ENCODE peak calls at places on chromosomes 12 and 14, in four cellular contexts. Y is endothelial cell of umbilical vein, N is IMR-90, E is K562. Z is an unnamed sample.

GRCh38 chr12:53097207-53097563 is 282 bp upstream of the IGFBP6 start:
- DNase-seq in E (no peak), Y (peak), N (peak), Z (no peak)

GRCh38 chr12:6392499-6392898 is 8.5 kb downstream of the LTBR start:
- DNase-seq in N (no peak), Y (no peak), E (no peak), Z (no peak)

GRCh38 chr12:92786045-92786444 is 83.3 kb downstream of the PLEKHG7 start:
- DNase-seq in N (peak), E (no peak), Y (no peak), Z (no peak)

GRCh38 chr12:79887912-79888311 is 47.0 kb downstream of the PPP1R12A start:
- DNase-seq in E (no peak), Y (no peak), N (no peak), Z (no peak)

GRCh38 chr12:124757329-124757728 is 106.3 kb downstream of the SCARB1 start:
- DNase-seq in Y (no peak), N (no peak), E (no peak), Z (no peak)

GRCh38 chr14:92595267-92595666 is 81.7 kb downstream of the RIN3 start:
- DNase-seq in E (no peak), Y (no peak), N (no peak), Z (no peak)

GRCh38 chr12:105084251-105085250 is at the start of gene ALDH1L2:
- DNase-seq in E (peak), N (peak), Y (peak), Z (no peak)

GRCh38 chr14:23306412-23307145 is at the start of gene BCL2L2:
- DNase-seq in Y (peak), N (peak), E (peak), Z (no peak)

GRCh38 chr12:69330475-69331473 is 17.4 kb upstream of the LYZ start:
- DNase-seq in N (peak), Y (peak), E (peak), Z (no peak)

GRCh38 chr12:26748741-26749431 is 84.1 kb downstream of the ITPR2 start:
- DNase-seq in Y (peak), E (no peak), N (peak), Z (peak)

GRCh38 chr12:54701940-54702592 is 53.9 kb upstream of the DCD start:
- DNase-seq in N (peak), Y (peak), E (peak), Z (no peak)

GRCh38 chr12:12523229-12523628 is 39.4 kb downstream of the DUSP16 start:
- DNase-seq in N (no peak), E (no peak), Y (no peak), Z (no peak)

GRCh38 chr12:10214877-10215267 is 2.2 kb downstream of the GABARAPL1 start:
- DNase-seq in Y (no peak), N (no peak), E (peak), Z (no peak)

GRCh38 chr14:90760591-90761316 is 55.5 kb downstream of the TTC7B start:
- DNase-seq in E (peak), N (peak), Y (peak), Z (no peak)

GRCh38 chr12:68158427-68158826 is 1.1 kb downstream of the IFNG start:
- DNase-seq in N (no peak), Y (no peak), E (peak), Z (no peak)

GRCh38 chr14:92362781-92363235 is 39.8 kb downstream of the SLC24A4 start:
- DNase-seq in N (peak), Y (no peak), E (no peak), Z (no peak)

GRCh38 chr12:104219908-104220404 is 4.4 kb downstream of the TXNRD1 start:
- DNase-seq in Y (peak), N (peak), E (peak), Z (no peak)

GRCh38 chr14:76566439-76566838 is 190.5 kb downstream of the ESRRB start:
- DNase-seq in N (no peak), Y (no peak), E (no peak), Z (no peak)

GRCh38 chr12:56150563-56150962 is 1.8 kb upstream of the MYL6B start:
- DNase-seq in Y (peak), N (peak), E (no peak), Z (no peak)

GRCh38 chr12:22018860-22019259 is 27.2 kb upstream of the CMAS start:
- DNase-seq in N (peak), E (no peak), Y (peak), Z (no peak)

GRCh38 chr12:48197549-48197966 is 5.5 kb downstream of the OR10AD1 start:
- DNase-seq in Y (peak), E (peak), N (no peak), Z (peak)

GRCh38 chr14:22420598-22421186 is 168.3 kb downstream of the DAD1 start:
- DNase-seq in E (no peak), N (no peak), Y (no peak), Z (no peak)

DNA sequence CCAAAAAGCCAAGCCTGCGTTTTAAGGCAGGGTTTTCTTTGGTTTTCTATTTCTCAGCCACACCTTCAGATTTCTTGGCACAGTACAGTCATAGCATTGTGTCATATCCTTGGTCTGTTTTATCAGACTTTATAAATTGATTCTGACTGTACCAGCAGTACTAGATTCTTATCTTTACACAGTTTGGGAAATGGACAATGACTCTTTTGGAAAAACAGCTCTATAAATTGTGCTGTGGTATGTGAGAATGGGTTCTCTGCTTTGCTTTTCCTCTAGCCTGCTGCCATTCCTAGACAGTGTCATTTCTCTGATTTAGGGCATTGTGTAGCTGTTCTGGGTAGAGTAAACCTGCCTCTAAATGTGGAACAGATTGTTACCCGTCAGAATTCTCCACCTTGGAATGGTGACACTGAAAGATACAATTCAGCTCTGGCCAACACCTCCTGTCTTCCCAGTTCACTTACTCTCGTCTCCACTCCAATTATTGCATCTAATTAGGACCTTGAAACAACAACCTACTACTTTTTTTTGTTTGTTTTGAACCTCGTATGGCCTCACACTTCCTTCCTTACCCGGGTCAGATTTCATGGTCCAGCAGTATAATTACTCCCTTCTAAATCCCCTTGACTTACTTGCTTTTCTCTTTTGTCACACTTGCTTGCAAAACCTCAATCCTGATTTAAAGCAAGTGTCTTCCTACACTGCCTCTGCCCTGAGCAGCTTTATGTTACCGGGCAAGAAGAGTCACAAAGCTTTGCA is 226.3 kb downstream of the ERC1 start:
- DNase-seq in Y (peak), N (peak), E (no peak), Z (no peak)
- TF ChIP-seq FOS in Y (peak), N (peak), E (no peak), Z (no peak)

GRCh38 chr12:23140710-23141109 is 515.7 kb downstream of the ETNK1 start:
- DNase-seq in Y (peak), N (no peak), E (no peak), Z (no peak)
- TF ChIP-seq FOS in Y (no peak), N (no peak), E (no peak), Z (no peak)

GRCh38 chr12:33617218-33617617 is 177.6 kb upstream of the SYT10 start:
- DNase-seq in N (no peak), E (no peak), Y (no peak), Z (no peak)

GRCh38 chr12:33609910-33610309 is 170.3 kb upstream of the SYT10 start:
- DNase-seq in Y (no peak), N (no peak), E (no peak), Z (no peak)

GRCh38 chr12:33614630-33615029 is 175.0 kb upstream of the SYT10 start:
- DNase-seq in Y (no peak), N (no peak), E (no peak), Z (no peak)
- TF ChIP-seq FOS in Y (no peak), N (no peak), E (no peak), Z (no peak)

DNA sequence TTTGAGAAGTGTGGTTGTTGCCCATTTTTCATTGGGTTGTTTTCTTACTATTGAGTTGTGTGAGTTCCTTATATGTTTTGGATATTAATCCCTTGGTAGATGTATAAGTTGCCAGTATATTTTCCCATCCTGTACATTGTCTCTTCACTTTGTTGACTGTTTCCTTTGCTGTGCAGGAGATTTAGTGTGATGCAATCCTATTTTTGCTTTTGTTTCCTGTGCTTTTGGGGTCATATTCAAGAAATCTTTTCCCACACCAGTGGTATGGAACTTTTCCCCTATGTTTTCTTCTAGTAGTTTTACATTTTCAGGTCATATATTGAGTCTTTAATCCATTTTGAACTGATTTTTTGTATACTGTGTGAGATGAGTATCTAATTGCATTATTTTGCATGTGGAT is 92.8 kb downstream of the PTHLH start:
- DNase-seq in E (no peak), N (no peak), Y (no peak), Z (no peak)
- TF ChIP-seq FOS in E (no peak), N (no peak), Y (no peak), Z (no peak)

GRCh38 chr14:74593241-74593985 is 18.6 kb downstream of the LTBP2 start:
- DNase-seq in E (no peak), N (no peak), Y (peak), Z (no peak)
- TF ChIP-seq FOS in E (no peak), N (no peak), Y (no peak), Z (no peak)

GRCh38 chr12:57323402-57323801 is 72.4 kb upstream of the STAC3 start:
- DNase-seq in Y (no peak), N (no peak), E (no peak), Z (no peak)
- TF ChIP-seq FOS in Y (no peak), N (no peak), E (no peak), Z (no peak)

GRCh38 chr14:69049675-69050074 is 70.6 kb upstream of the ACTN1 start:
- DNase-seq in Y (peak), N (peak), E (no peak), Z (no peak)
- TF ChIP-seq FOS in Y (peak), N (no peak), E (no peak), Z (no peak)

GRCh38 chr12:51323966-51324895 is at the start of gene BIN2:
- DNase-seq in E (no peak), Y (no peak), N (no peak), Z (no peak)

GRCh38 chr12:51322452-51322851 is 1.5 kb downstream of the BIN2 start:
- DNase-seq in E (no peak), Y (no peak), N (no peak), Z (peak)

GRCh38 chr12:51321882-51322281 is 2.1 kb downstream of the BIN2 start:
- DNase-seq in N (no peak), Y (no peak), E (no peak), Z (no peak)

GRCh38 chr12:51324953-51325352 is 979 bp upstream of the BIN2 start:
- DNase-seq in Y (no peak), N (no peak), E (no peak), Z (no peak)

DNA sequence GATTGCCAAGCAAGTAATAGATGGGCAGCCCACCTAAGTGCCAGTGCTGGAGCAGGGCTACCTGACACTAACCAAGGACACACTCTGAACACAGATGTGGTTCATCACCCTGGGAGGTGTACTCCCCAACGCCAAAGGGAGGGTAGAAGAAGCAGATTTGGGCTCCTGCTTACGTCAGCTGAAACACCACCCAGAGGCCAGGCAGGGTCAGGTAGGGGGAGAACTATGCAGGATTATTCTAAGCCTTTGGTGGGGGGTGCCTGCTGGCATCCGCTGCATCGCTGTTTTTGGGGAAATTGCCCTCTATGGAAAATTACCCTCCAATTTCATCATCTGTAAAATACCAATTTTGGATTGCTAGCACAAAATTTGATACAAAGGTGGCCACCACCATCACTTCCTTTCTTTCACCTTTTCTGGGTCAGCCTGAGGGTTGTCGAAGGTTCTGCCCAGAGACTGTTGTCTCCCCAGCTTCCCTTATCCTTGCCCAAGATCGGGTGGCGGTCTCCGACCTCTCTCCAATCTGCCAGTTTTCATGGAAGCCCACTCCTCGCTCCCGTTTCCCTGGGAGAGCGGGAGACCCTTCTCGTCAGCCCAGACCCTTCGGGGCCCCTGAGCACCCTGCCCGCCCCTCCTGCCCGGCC is 535 bp downstream of the BIN2 start:
- DNase-seq in N (no peak), Y (no peak), E (no peak), Z (no peak)
- TF ChIP-seq FOS in N (no peak), Y (no peak), E (no peak), Z (no peak)

Z was measured in GM12878.